ENCODE peak calls at places on chromosomes 13 and 19, in four cellular contexts. G is activated naive CD8-positive, alpha-beta T cell treated with anti-CD3 and anti-CD28 coated beads for 36 hours; E is RPMI7951; C is activated naive CD4-positive, alpha-beta T cell. I is an unnamed sample.
A peak's percentile ranks its signal among the peaks of the same experiment; 100 is the strongest.

GRCh38 chr13:46341112-46341711 is 45.8 kb downstream of the RUBCNL start:
- DNase-seq in G (peak; percentile 44), E (peak; percentile 78), C (no peak), I (no peak)

GRCh38 chr13:77038907-77039470 is 12.0 kb upstream of the FBXL3 start:
- DNase-seq in G (no peak), E (no peak), C (no peak), I (no peak)

GRCh38 chr19:21617740-21618339 is 112.4 kb downstream of the ZNF429 start:
- DNase-seq in G (no peak), E (no peak), C (no peak), I (no peak)

GRCh38 chr19:46330319-46330918 is 16.5 kb upstream of the PPP5C start:
- DNase-seq in G (no peak), E (no peak), C (no peak), I (no peak)

GRCh38 chr19:30942636-30943035 is 406.6 kb downstream of the TSHZ3 start:
- DNase-seq in G (no peak), E (no peak), C (no peak), I (no peak)

GRCh38 chr13:83248751-83249150 is 633.5 kb downstream of the SLITRK1 start:
- DNase-seq in G (no peak), E (no peak), C (no peak), I (no peak)

GRCh38 chr19:23095406-23095805 is 21.4 kb upstream of the ZNF730 start:
- DNase-seq in G (no peak), E (no peak), C (no peak), I (no peak)

GRCh38 chr13:56735537-56735942 is 405.2 kb upstream of the PRR20A start:
- DNase-seq in G (no peak), E (no peak), C (no peak), I (no peak)

GRCh38 chr13:24894277-24894971 is 130.5 kb downstream of the RNF17 start:
- DNase-seq in G (no peak), E (no peak), C (no peak), I (no peak)

GRCh38 chr13:24671367-24672117 is 8.7 kb upstream of the ATP12A start:
- DNase-seq in G (no peak), E (peak; percentile 79), C (no peak), I (peak; percentile 62)

GRCh38 chr19:34960103-34960805 is 3.8 kb downstream of the ZNF792 start:
- DNase-seq in G (no peak), E (peak; percentile 100), C (no peak), I (peak; percentile 57)

GRCh38 chr13:78524936-78525335 is 78.4 kb downstream of the POU4F1 start:
- DNase-seq in G (no peak), E (no peak), C (no peak), I (no peak)

GRCh38 chr19:34489175-34489574 is 7.6 kb downstream of the WTIP start:
- DNase-seq in G (no peak), E (no peak), C (no peak), I (no peak)

GRCh38 chr19:14035706-14036105 is 4.1 kb downstream of the IL27RA start:
- DNase-seq in G (no peak), E (peak; percentile 31), C (no peak), I (no peak)

GRCh38 chr19:1223018-1223855 is 14.6 kb downstream of the CBARP start:
- DNase-seq in G (no peak), E (peak; percentile 43), C (no peak), I (no peak)

GRCh38 chr19:6476155-6476895 is 5.3 kb downstream of the DENND1C start:
- DNase-seq in G (peak; percentile 72), E (peak; percentile 34), C (peak; percentile 37), I (no peak)

GRCh38 chr19:53977429-53977990 is 13.9 kb upstream of the CACNG6 start:
- DNase-seq in G (peak; percentile 53), E (peak; percentile 90), C (peak; percentile 15), I (peak; percentile 72)

GRCh38 chr19:1411255-1412191 is 4.1 kb downstream of the DAZAP1 start:
- DNase-seq in G (peak; percentile 39), E (peak; percentile 25), C (no peak), I (no peak)

I was measured in PC-9.